ENCODE peak calls at places on chromosomes 1 and 21, in seven cellular contexts. O is GM23338, V is hepatocyte, R is neural progenitor cell, J is HCT116, H is MM.1S, Q is GM23248. I is an unnamed sample.

GRCh38 chr1:201649776-201650607 is 111.1 kb downstream of the NAV1 start:
- DNase-seq in R (peak; percentile 84), H (no peak), J (peak; percentile 43), V (peak; percentile 88), O (peak; percentile 92), Q (peak; percentile 88), I (peak; percentile 22)

GRCh38 chr21:26840912-26841311 is 4.3 kb downstream of the ADAMTS1 start:
- DNase-seq in R (no peak), O (no peak), Q (peak; percentile 91), H (no peak), V (peak; percentile 65), J (no peak), I (peak; percentile 36)

GRCh38 chr1:93715529-93716126 is 34.0 kb upstream of the BCAR3 start:
- DNase-seq in V (no peak), J (no peak), H (no peak), R (no peak), O (no peak), Q (no peak), I (no peak)

GRCh38 chr1:96695954-96696353 is 25.6 kb upstream of the PTBP2 start:
- DNase-seq in Q (no peak), H (no peak), V (no peak), J (no peak), O (no peak), R (no peak), I (no peak)

GRCh38 chr21:41289431-41289830 is 27.2 kb upstream of the FAM3B start:
- DNase-seq in Q (no peak), V (peak; percentile 29), O (peak; percentile 63), J (peak; percentile 21), H (no peak), R (peak; percentile 59), I (no peak)

GRCh38 chr21:34330055-34330454 is 33.8 kb upstream of the KCNE2 start:
- DNase-seq in Q (no peak), O (peak; percentile 43), V (no peak), R (no peak), J (no peak), H (no peak), I (no peak)

GRCh38 chr1:87362834-87363426 is 34.2 kb downstream of the LMO4 start:
- DNase-seq in H (no peak), J (no peak), Q (peak; percentile 27), R (no peak), V (no peak), O (no peak), I (no peak)

GRCh38 chr21:44478124-44478800 is 23.0 kb downstream of the LRRC3 start:
- DNase-seq in R (no peak), O (no peak), J (no peak), Q (no peak), V (no peak), H (no peak), I (no peak)

GRCh38 chr1:215023151-215023832 is 59.2 kb upstream of the KCNK2 start:
- DNase-seq in Q (peak; percentile 72), O (no peak), R (no peak), V (no peak), J (no peak), H (no peak), I (no peak)

GRCh38 chr1:16396591-16396990 is 29.5 kb downstream of the SZRD1 start:
- DNase-seq in J (no peak), Q (peak; percentile 92), V (peak; percentile 44), H (no peak), R (no peak), O (no peak), I (peak; percentile 28)

GRCh38 chr1:180241716-180242544 is 11.9 kb downstream of the LHX4 start:
- DNase-seq in H (no peak), Q (peak; percentile 44), V (no peak), O (no peak), R (no peak), J (no peak), I (peak; percentile 11)

GRCh38 chr1:114219247-114219872 is 65.7 kb upstream of the SYT6 start:
- DNase-seq in J (no peak), O (peak; percentile 45), V (peak; percentile 19), H (no peak), Q (peak; percentile 25), R (peak; percentile 53), I (peak; percentile 23)

GRCh38 chr1:206116191-206116872 is 856 bp downstream of the AVPR1B start:
- DNase-seq in R (no peak), J (no peak), H (no peak), Q (no peak), O (peak; percentile 26), V (no peak), I (no peak)

GRCh38 chr1:34645109-34645688 is 109.6 kb upstream of the GJB5 start:
- DNase-seq in Q (no peak), H (no peak), R (no peak), V (no peak), O (no peak), J (no peak), I (no peak)

GRCh38 chr1:27782950-27783349 is 9.9 kb downstream of the STX12 start:
- DNase-seq in V (no peak), J (no peak), R (no peak), Q (no peak), O (no peak), H (no peak), I (no peak)

GRCh38 chr1:143691400-143691891 is 280.3 kb downstream of the FAM72C start:
- DNase-seq in O (peak; percentile 5), V (no peak), Q (peak; percentile 15), H (no peak), J (peak; percentile 22), R (no peak), I (peak; percentile 11)

GRCh38 chr1:90824551-90824950 is 107.4 kb upstream of the BARHL2 start:
- DNase-seq in O (no peak), H (no peak), J (no peak), V (no peak), Q (no peak), R (no peak), I (no peak)

GRCh38 chr1:90821793-90822359 is 104.8 kb upstream of the BARHL2 start:
- DNase-seq in O (no peak), V (no peak), Q (no peak), R (no peak), J (no peak), H (no peak), I (no peak)

GRCh38 chr1:90823686-90824085 is 106.6 kb upstream of the BARHL2 start:
- DNase-seq in Q (no peak), V (no peak), J (no peak), O (no peak), H (no peak), R (no peak), I (no peak)

GRCh38 chr1:90826024-90826423 is 108.9 kb upstream of the BARHL2 start:
- DNase-seq in J (no peak), Q (no peak), R (no peak), O (no peak), V (no peak), H (no peak), I (no peak)

DNA sequence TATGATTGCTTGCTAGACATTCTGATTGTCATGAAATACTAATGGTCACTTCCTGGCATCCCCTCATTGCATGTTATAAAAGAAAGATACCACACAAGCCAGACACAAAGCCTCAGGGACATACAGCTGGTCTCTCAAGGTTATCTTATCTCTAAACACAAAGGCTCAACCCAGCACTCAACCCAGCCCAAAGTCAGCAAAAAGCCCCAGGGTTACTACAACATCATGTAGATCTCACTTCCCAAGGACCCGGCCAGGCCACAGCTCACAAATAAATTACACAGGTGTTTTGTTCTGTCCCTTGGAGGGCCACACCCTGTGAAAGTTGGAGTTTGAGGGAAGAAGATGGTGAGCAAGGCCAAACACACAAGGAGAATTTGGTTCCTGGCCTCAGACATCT is 109.7 kb upstream of the BARHL2 start:
- DNase-seq in Q (no peak), V (no peak), H (no peak), R (no peak), J (no peak), O (no peak), I (no peak)
- H3K4me1 ChIP-seq in Q (no peaks in the 10 kb centered on the region), V (no peaks in the 10 kb centered on the region), H (no peaks in the 10 kb centered on the region), R (no peaks in the 10 kb centered on the region), J (peaks cover 2% of the 10 kb centered on the region), O (no peaks in the 10 kb centered on the region), I (no peaks in the 10 kb centered on the region)

GRCh38 chr1:225919906-225920305 is 4.1 kb downstream of the PYCR2 start:
- DNase-seq in H (no peak), R (no peak), O (no peak), J (no peak), Q (peak; percentile 83), V (peak; percentile 49), I (peak; percentile 93)
- TF ChIP-seq EZH2phosphoT487 in H (no peak), R (no peak), O (no peak), J (no peak), Q (no peak), V (no peak), I (no peak)

GRCh38 chr1:47225430-47226100 is 6.5 kb downstream of the TAL1 start:
- DNase-seq in R (peak; percentile 76), V (peak; percentile 30), J (no peak), H (no peak), Q (peak; percentile 34), O (peak; percentile 36), I (no peak)

GRCh38 chr1:47224676-47225399 is 7.2 kb downstream of the TAL1 start:
- DNase-seq in Q (peak; percentile 29), O (peak; percentile 39), J (no peak), V (no peak), H (no peak), R (peak; percentile 27), I (no peak)

GRCh38 chr1:47223921-47224675 is 7.9 kb downstream of the TAL1 start:
- DNase-seq in R (no peak), J (no peak), H (no peak), O (peak; percentile 39), Q (no peak), V (no peak), I (no peak)

GRCh38 chr1:47227370-47228232 is 4.4 kb downstream of the TAL1 start:
- DNase-seq in V (no peak), H (no peak), R (no peak), Q (no peak), O (no peak), J (no peak), I (no peak)

GRCh38 chr1:47226121-47226977 is 5.7 kb downstream of the TAL1 start:
- DNase-seq in O (peak; percentile 24), R (peak; percentile 42), Q (no peak), H (no peak), J (no peak), V (no peak), I (no peak)
- TF ChIP-seq EZH2 in O (peak; percentile 97), R (peak; percentile 74), Q (peak; percentile 80), H (no peak), J (no peak), V (peak; percentile 59), I (no peak)

GRCh38 chr1:237141471-237141870 is 99.5 kb downstream of the RYR2 start:
- DNase-seq in Q (no peak), R (no peak), V (peak; percentile 10), O (no peak), H (no peak), J (no peak), I (no peak)

GRCh38 chr1:237146247-237146646 is 104.3 kb downstream of the RYR2 start:
- DNase-seq in J (no peak), H (no peak), O (peak; percentile 44), Q (no peak), V (peak; percentile 29), R (no peak), I (no peak)

GRCh38 chr1:237139732-237140131 is 97.7 kb downstream of the RYR2 start:
- DNase-seq in H (no peak), R (no peak), J (no peak), O (no peak), Q (no peak), V (no peak), I (no peak)

DNA sequence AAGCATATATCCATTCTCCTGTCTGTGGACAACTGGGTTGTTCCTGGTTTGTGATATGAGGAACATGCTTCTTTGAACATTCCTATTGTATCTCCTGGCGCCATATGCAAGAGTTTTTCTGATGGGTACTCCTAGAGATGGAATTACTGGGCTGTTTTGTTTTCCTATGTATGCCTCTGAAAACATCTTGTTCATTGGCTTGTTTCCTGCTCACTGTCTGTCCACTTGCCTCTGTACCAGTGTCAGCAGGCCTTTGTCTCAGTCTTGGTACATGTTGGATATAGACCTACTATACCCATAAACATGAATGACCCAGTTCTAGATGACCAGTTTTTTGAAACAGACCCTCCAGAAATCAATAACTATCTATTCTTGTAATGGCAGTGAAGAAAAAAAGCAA is 103.4 kb downstream of the RYR2 start:
- DNase-seq in H (no peak), O (no peak), V (no peak), Q (no peak), R (no peak), J (no peak), I (no peak)
- H3K4me1 ChIP-seq in H (no peaks in the 10 kb centered on the region), O (peaks cover 4% of the 10 kb centered on the region), V (peaks cover 6% of the 10 kb centered on the region), Q (no peaks in the 10 kb centered on the region), R (no peaks in the 10 kb centered on the region), J (no peaks in the 10 kb centered on the region), I (no peaks in the 10 kb centered on the region)

I was measured in PC-3.